ENCODE peak calls at places on chromosomes 7 and 10, in four cellular contexts. One of them, this sample, is unnamed.

GRCh38 chr7:13628231-13629001 is 361.1 kb downstream of the ETV1 start:
- DNase-seq in NCI-H774: no peak
- DNase-seq in AG08396: peak
- DNase-seq in amniotic stem cell: no peak
- DNase-seq in this sample: peak

GRCh38 chr10:77726732-77727131 is 89.1 kb upstream of the KCNMA1 start:
- DNase-seq in AG08396: no peak
- DNase-seq in NCI-H774: no peak
- DNase-seq in amniotic stem cell: no peak
- DNase-seq in this sample: no peak

GRCh38 chr10:34838366-34838900 is 23.3 kb upstream of the PARD3 start:
- DNase-seq in amniotic stem cell: no peak
- DNase-seq in AG08396: no peak
- DNase-seq in NCI-H774: no peak
- DNase-seq in this sample: no peak

GRCh38 chr10:934746-935406 is 3.4 kb upstream of the LARP4B start:
- DNase-seq in AG08396: no peak
- DNase-seq in NCI-H774: no peak
- DNase-seq in amniotic stem cell: no peak
- DNase-seq in this sample: no peak

GRCh38 chr7:19302731-19303130 is 157.5 kb upstream of the FERD3L start:
- DNase-seq in AG08396: no peak
- DNase-seq in amniotic stem cell: no peak
- DNase-seq in NCI-H774: no peak
- DNase-seq in this sample: no peak

GRCh38 chr10:87531908-87532622 is 27.4 kb downstream of the MINPP1 start:
- DNase-seq in AG08396: no peak
- DNase-seq in amniotic stem cell: no peak
- DNase-seq in NCI-H774: no peak
- DNase-seq in this sample: no peak

GRCh38 chr7:157721468-157722136 is 384.8 kb downstream of the DNAJB6 start:
- DNase-seq in NCI-H774: no peak
- DNase-seq in amniotic stem cell: no peak
- DNase-seq in AG08396: no peak
- DNase-seq in this sample: no peak

GRCh38 chr7:17584822-17585221 is 286.4 kb downstream of the AHR start:
- DNase-seq in AG08396: peak
- DNase-seq in amniotic stem cell: no peak
- DNase-seq in NCI-H774: no peak
- DNase-seq in this sample: no peak

GRCh38 chr10:9814285-9814866 is 1203.3 kb upstream of the CELF2 start:
- DNase-seq in NCI-H774: no peak
- DNase-seq in amniotic stem cell: no peak
- DNase-seq in AG08396: no peak
- DNase-seq in this sample: no peak

GRCh38 chr10:17290226-17290625 is 62.2 kb downstream of the VIM start:
- DNase-seq in amniotic stem cell: no peak
- DNase-seq in AG08396: peak
- DNase-seq in NCI-H774: no peak
- DNase-seq in this sample: no peak

This sample was measured in H54.